ENCODE peak calls at places on chromosomes 6 and 20, in eight cellular contexts. L is foreskin fibroblast, U is psoas muscle, P is body of pancreas, G is HL-60, E is GM12865, Z is astrocyte, Q is endodermal cell. A is an unnamed sample.
A peak's percentile ranks its signal among the peaks of the same experiment; 100 is the strongest.

GRCh38 chr6:37779111-37779800 is 40.3 kb upstream of the ZFAND3 start:
- DNase-seq in L (peak; percentile 46), U (no peak), P (no peak), G (no peak), E (no peak), Z (peak; percentile 12), Q (peak; percentile 69), A (no peak)

GRCh38 chr20:25356294-25356933 is 34.2 kb downstream of the ABHD12 start:
- DNase-seq in L (no peak), U (no peak), P (peak; percentile 45), G (no peak), E (no peak), Z (no peak), Q (peak; percentile 71), A (no peak)

GRCh38 chr6:65191412-65191811 is 515.6 kb downstream of the EYS start:
- DNase-seq in L (no peak), U (no peak), P (no peak), G (no peak), E (no peak), Z (no peak), Q (no peak), A (no peak)

GRCh38 chr6:72950114-72950860 is 275.0 kb downstream of the KHDC1L start:
- DNase-seq in L (peak; percentile 88), U (no peak), P (no peak), G (no peak), E (no peak), Z (peak; percentile 83), Q (no peak), A (no peak)

GRCh38 chr6:514396-514973 is 122.9 kb downstream of the IRF4 start:
- DNase-seq in L (no peak), U (no peak), P (no peak), G (no peak), E (no peak), Z (no peak), Q (peak; percentile 67), A (no peak)

GRCh38 chr6:43833223-43833995 is 63.4 kb downstream of the VEGFA start:
- DNase-seq in L (no peak), U (no peak), P (peak; percentile 81), G (no peak), E (no peak), Z (no peak), Q (no peak), A (no peak)

GRCh38 chr6:109124219-109124618 is 28.9 kb downstream of the CEP57L1 start:
- DNase-seq in L (no peak), U (no peak), P (no peak), G (no peak), E (no peak), Z (no peak), Q (no peak), A (no peak)

GRCh38 chr20:13221673-13222318 is 722 bp downstream of the ISM1 start:
- DNase-seq in L (peak; percentile 92), U (peak; percentile 62), P (peak; percentile 61), G (peak; percentile 24), E (peak; percentile 73), Z (peak; percentile 42), Q (peak; percentile 89), A (peak; percentile 84)

GRCh38 chr20:32474967-32475819 is 109.9 kb downstream of the NOL4L start:
- DNase-seq in L (peak; percentile 99), U (peak; percentile 88), P (peak; percentile 72), G (no peak), E (peak; percentile 25), Z (peak; percentile 91), Q (peak; percentile 81), A (peak; percentile 91)

GRCh38 chr20:58429303-58429702 is 40.3 kb downstream of the VAPB start:
- DNase-seq in L (no peak), U (no peak), P (no peak), G (no peak), E (no peak), Z (no peak), Q (no peak), A (no peak)

GRCh38 chr6:26249959-26250805 is 114.8 kb upstream of the BTN3A2 start:
- DNase-seq in L (peak; percentile 81), U (no peak), P (no peak), G (peak; percentile 6), E (peak; percentile 95), Z (peak; percentile 74), Q (peak; percentile 90), A (peak; percentile 55)

GRCh38 chr20:50192364-50193168 is 1.9 kb downstream of the CEBPB start:
- DNase-seq in L (peak; percentile 88), U (peak; percentile 89), P (peak; percentile 90), G (peak; percentile 94), E (peak; percentile 89), Z (peak; percentile 85), Q (peak; percentile 85), A (peak; percentile 90)

GRCh38 chr6:162468326-162468725 is 259.2 kb downstream of the PRKN start:
- DNase-seq in L (peak; percentile 39), U (no peak), P (no peak), G (no peak), E (no peak), Z (peak; percentile 62), Q (no peak), A (no peak)

GRCh38 chr6:144955853-144956252 is 670.7 kb downstream of the UTRN start:
- DNase-seq in L (peak; percentile 57), U (no peak), P (no peak), G (no peak), E (no peak), Z (peak; percentile 85), Q (no peak), A (no peak)

GRCh38 chr6:74117113-74117512 is 421.1 kb downstream of the CD109 start:
- DNase-seq in L (peak; percentile 2), U (no peak), P (no peak), G (no peak), E (no peak), Z (no peak), Q (no peak), A (no peak)

GRCh38 chr6:74114428-74114827 is 418.4 kb downstream of the CD109 start:
- DNase-seq in L (no peak), U (no peak), P (no peak), G (no peak), E (peak; percentile 9), Z (no peak), Q (no peak), A (no peak)

GRCh38 chr6:74113901-74114300 is 417.9 kb downstream of the CD109 start:
- DNase-seq in L (no peak), U (no peak), P (no peak), G (no peak), E (no peak), Z (no peak), Q (no peak), A (no peak)

DNA sequence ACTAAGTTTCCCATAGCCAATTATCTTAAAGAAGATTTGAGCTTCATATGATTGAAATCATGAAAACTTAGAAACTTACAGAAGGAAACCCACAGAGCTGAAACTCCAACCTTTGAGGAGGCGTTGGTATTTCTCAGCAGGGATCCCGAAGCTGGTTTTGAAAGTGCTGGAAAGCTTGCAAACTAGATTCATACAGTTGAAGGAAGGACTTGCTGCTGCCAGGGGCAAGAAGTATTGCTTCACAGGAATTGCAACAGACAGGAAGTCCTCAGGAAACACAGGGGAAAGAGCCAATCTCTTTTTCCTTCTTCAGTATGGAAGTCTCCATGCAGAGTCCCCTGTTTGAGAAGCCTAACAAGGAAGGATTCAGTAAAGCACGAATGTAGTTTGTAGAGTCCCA is 419.7 kb downstream of the CD109 start:
- DNase-seq in L (peak; percentile 52), U (no peak), P (no peak), G (no peak), E (no peak), Z (no peak), Q (peak; percentile 53), A (no peak)
- TF ChIP-seq CTCF in L (no peak), U (no peak), P (no peak), G (no peak), E (no peak), Z (no peak), Q (no peak), A (no peak)

GRCh38 chr20:11431613-11432012 is 486.1 kb upstream of the BTBD3 start:
- DNase-seq in L (no peak), U (no peak), P (no peak), G (no peak), E (no peak), Z (peak; percentile 88), Q (no peak), A (no peak)

GRCh38 chr20:11430652-11431051 is 487.0 kb upstream of the BTBD3 start:
- DNase-seq in L (no peak), U (no peak), P (no peak), G (no peak), E (no peak), Z (no peak), Q (no peak), A (no peak)

GRCh38 chr20:11429168-11429567 is 488.5 kb upstream of the BTBD3 start:
- DNase-seq in L (no peak), U (no peak), P (no peak), G (no peak), E (no peak), Z (no peak), Q (no peak), A (no peak)

GRCh38 chr20:11429889-11430580 is 487.7 kb upstream of the BTBD3 start:
- DNase-seq in L (no peak), U (no peak), P (no peak), G (no peak), E (no peak), Z (no peak), Q (no peak), A (no peak)

DNA sequence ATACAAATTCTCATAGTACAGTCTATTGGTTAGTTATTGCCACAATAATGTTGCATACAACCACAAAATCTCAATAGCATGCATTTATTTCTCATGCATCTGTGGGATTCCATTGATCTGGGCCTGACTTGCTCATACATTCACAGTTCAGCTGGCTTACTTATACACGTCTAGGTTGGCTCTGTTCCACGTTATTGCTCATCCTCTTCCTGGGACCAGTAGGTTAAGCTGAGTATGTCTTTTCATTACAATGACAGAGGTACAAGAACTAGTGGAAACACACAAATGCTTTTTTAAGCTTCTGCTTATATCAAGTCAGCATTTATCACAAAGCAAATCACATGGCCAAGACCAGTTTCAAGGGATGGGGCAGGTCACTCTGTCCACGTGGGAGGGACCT is 485.3 kb upstream of the BTBD3 start:
- DNase-seq in L (peak; percentile 82), U (no peak), P (no peak), G (no peak), E (no peak), Z (peak; percentile 90), Q (no peak), A (no peak)
- TF ChIP-seq CTCF in L (no peak), U (no peak), P (no peak), G (no peak), E (no peak), Z (no peak), Q (no peak), A (no peak)

DNA sequence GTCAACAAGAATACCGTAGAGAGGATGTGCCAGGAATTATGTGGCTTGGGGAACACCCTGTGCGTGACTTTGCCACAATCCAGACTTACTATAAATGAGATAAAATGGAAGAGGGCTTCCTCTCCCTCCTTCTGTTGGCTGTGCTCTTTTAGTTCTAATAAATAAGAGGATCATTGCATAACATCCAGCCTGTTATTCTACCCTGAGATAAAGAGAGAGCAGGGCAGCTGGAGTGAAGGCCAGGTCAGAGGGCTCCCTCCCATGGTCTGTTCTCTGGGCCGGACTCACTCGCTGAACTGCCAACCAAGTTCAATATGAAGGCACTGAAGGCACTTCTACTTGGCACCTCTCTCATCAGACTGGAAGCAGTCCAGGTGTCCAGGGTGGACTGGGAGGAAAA is 91.7 kb downstream of the MTFR2 start:
- DNase-seq in L (peak; percentile 8), U (peak; percentile 16), P (peak; percentile 59), G (no peak), E (no peak), Z (no peak), Q (no peak), A (no peak)
- TF ChIP-seq CTCF in L (no peak), U (no peak), P (no peak), G (no peak), E (no peak), Z (no peak), Q (no peak), A (no peak)

GRCh38 chr6:147035891-147036290 is 168.3 kb upstream of the STXBP5 start:
- DNase-seq in L (no peak), U (no peak), P (no peak), G (no peak), E (no peak), Z (no peak), Q (no peak), A (no peak)
- TF ChIP-seq CTCF in L (no peak), U (no peak), P (no peak), G (no peak), E (no peak), Z (no peak), Q (no peak), A (no peak)